ENCODE peak calls at places on chromosomes 4 and X, in nine cellular contexts. Z is nephron progenitor cell, P is transverse colon, T is tibial nerve, S is BE2C, X is heart right ventricle, H is mucosa of descending colon, L is IMR-90, K is hepatocyte. Q is an unnamed sample.

GRCh38 chr4:37742149-37742548 is 56.0 kb upstream of the RELL1 start:
- DNase-seq in Z (no peak), P (no peak), T (no peak), S (no peak), X (no peak), H (no peak), L (no peak), K (peak), Q (peak)

GRCh38 chr4:70544279-70544870 is 26.0 kb downstream of the AMTN start:
- DNase-seq in Z (no peak), P (no peak), T (no peak), S (no peak), X (no peak), H (no peak), L (peak), K (peak), Q (peak)

GRCh38 chrX:70030242-70030823 is 19.4 kb downstream of the AWAT2 start:
- DNase-seq in Z (peak), P (peak), T (no peak), S (peak), X (peak), H (peak), L (peak), K (peak), Q (peak)

GRCh38 chrX:134484039-134484438 is 24.1 kb downstream of the HPRT1 start:
- DNase-seq in Z (no peak), P (no peak), T (no peak), S (no peak), X (no peak), H (no peak), L (peak), K (peak), Q (no peak)

GRCh38 chr4:99683913-99684312 is 26.3 kb upstream of the C4orf54 start:
- DNase-seq in Z (no peak), P (no peak), T (no peak), S (no peak), X (no peak), H (no peak), L (no peak), K (no peak), Q (no peak)

GRCh38 chr4:85798011-85798770 is 323.2 kb downstream of the ARHGAP24 start:
- DNase-seq in Z (no peak), P (no peak), T (no peak), S (no peak), X (no peak), H (no peak), L (no peak), K (no peak), Q (no peak)

GRCh38 chr4:140152015-140152703 is 1.8 kb downstream of the MAML3 start:
- DNase-seq in Z (peak), P (peak), T (peak), S (peak), X (peak), H (no peak), L (no peak), K (peak), Q (peak)

GRCh38 chr4:105061136-105061696 is 85.5 kb upstream of the TET2 start:
- DNase-seq in Z (no peak), P (peak), T (no peak), S (no peak), X (peak), H (peak), L (peak), K (no peak), Q (peak)

GRCh38 chrX:84339507-84340364 is 151.7 kb upstream of the RPS6KA6 start:
- DNase-seq in Z (no peak), P (no peak), T (no peak), S (peak), X (no peak), H (no peak), L (peak), K (peak), Q (no peak)

GRCh38 chrX:10582945-10583344 is 37.4 kb downstream of the MID1 start:
- DNase-seq in Z (no peak), P (no peak), T (no peak), S (no peak), X (no peak), H (no peak), L (peak), K (no peak), Q (no peak)

GRCh38 chrX:100685284-100685996 is 41.4 kb downstream of the SRPX2 start:
- DNase-seq in Z (peak), P (peak), T (peak), S (peak), X (peak), H (peak), L (peak), K (peak), Q (peak)

GRCh38 chr4:6504900-6505496 is 32.6 kb upstream of the PPP2R2C start:
- DNase-seq in Z (no peak), P (no peak), T (no peak), S (no peak), X (no peak), H (no peak), L (no peak), K (no peak), Q (no peak)

GRCh38 chr4:68348577-68348976 is 1.3 kb downstream of the YTHDC1 start:
- DNase-seq in Z (no peak), P (no peak), T (no peak), S (no peak), X (no peak), H (no peak), L (no peak), K (no peak), Q (no peak)

GRCh38 chr4:156195914-156196313 is 242.2 kb upstream of the CTSO start:
- DNase-seq in Z (no peak), P (no peak), T (no peak), S (no peak), X (no peak), H (no peak), L (no peak), K (no peak), Q (no peak)

GRCh38 chr4:54173281-54173912 is 55.7 kb upstream of the PDGFRA start:
- DNase-seq in Z (no peak), P (no peak), T (no peak), S (no peak), X (no peak), H (no peak), L (no peak), K (no peak), Q (no peak)

GRCh38 chr4:675980-676870 is 1.9 kb downstream of the MYL5 start:
- DNase-seq in Z (no peak), P (peak), T (no peak), S (no peak), X (no peak), H (peak), L (no peak), K (no peak), Q (no peak)

GRCh38 chr4:147782087-147782781 is 50.3 kb downstream of the ARHGAP10 start:
- DNase-seq in Z (no peak), P (no peak), T (no peak), S (no peak), X (no peak), H (no peak), L (peak), K (peak), Q (no peak)

GRCh38 chr4:66555301-66555700 is 885.0 kb upstream of the EPHA5 start:
- DNase-seq in Z (no peak), P (no peak), T (no peak), S (no peak), X (no peak), H (no peak), L (peak), K (no peak), Q (no peak)

GRCh38 chrX:2516612-2517011 is 15.8 kb upstream of the DHRSX start:
- DNase-seq in Z (no peak), P (no peak), T (no peak), S (no peak), X (no peak), H (no peak), L (no peak), K (no peak), Q (no peak)

GRCh38 chr4:169485791-169486742 is 126.3 kb downstream of the NEK1 start:
- DNase-seq in Z (peak), P (peak), T (no peak), S (peak), X (peak), H (peak), L (peak), K (peak), Q (peak)

GRCh38 chr4:24736066-24736465 is 59.3 kb upstream of the SOD3 start:
- DNase-seq in Z (no peak), P (peak), T (no peak), S (no peak), X (no peak), H (peak), L (peak), K (no peak), Q (peak)

GRCh38 chr4:176742211-176742610 is 50.5 kb downstream of the VEGFC start:
- DNase-seq in Z (no peak), P (no peak), T (no peak), S (no peak), X (no peak), H (no peak), L (no peak), K (no peak), Q (no peak)

GRCh38 chr4:8200302-8200975 is 1.3 kb downstream of the SH3TC1 start:
- DNase-seq in Z (no peak), P (peak), T (no peak), S (peak), X (peak), H (peak), L (peak), K (peak), Q (no peak)
- TF ChIP-seq CTCF in Z (no peak), P (no peak), T (no peak), S (no peak), X (no peak), H (no peak), L (no peak), K (no peak), Q (no peak)

GRCh38 chrX:110341189-110342035 is 17.2 kb upstream of the RTL9 start:
- DNase-seq in Z (no peak), P (no peak), T (no peak), S (no peak), X (no peak), H (no peak), L (peak), K (no peak), Q (no peak)

DNA sequence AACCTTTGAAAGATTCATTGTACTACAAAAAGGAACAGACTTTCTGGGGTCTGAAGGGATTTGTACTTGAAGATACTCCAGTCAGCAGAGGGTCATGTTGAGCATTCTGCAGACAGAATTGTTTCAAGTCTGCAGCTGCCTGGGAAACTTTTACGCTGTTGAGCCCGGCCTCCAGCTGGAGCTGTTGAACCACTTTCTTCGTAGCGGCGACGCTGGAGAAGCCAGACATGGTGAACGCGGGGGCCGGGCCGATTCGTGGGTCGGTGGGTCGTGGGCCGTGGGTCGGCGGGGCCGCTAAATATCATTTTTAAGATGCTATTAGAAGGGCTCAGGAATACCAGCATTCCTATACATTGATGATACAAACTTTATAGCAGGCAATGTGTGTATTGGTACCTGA is 12.0 kb upstream of the RTL9 start:
- DNase-seq in Z (peak), P (no peak), T (no peak), S (no peak), X (peak), H (no peak), L (no peak), K (no peak), Q (no peak)
- TF ChIP-seq CTCF in Z (no peak), P (no peak), T (no peak), S (no peak), X (peak), H (no peak), L (no peak), K (no peak), Q (no peak)

DNA sequence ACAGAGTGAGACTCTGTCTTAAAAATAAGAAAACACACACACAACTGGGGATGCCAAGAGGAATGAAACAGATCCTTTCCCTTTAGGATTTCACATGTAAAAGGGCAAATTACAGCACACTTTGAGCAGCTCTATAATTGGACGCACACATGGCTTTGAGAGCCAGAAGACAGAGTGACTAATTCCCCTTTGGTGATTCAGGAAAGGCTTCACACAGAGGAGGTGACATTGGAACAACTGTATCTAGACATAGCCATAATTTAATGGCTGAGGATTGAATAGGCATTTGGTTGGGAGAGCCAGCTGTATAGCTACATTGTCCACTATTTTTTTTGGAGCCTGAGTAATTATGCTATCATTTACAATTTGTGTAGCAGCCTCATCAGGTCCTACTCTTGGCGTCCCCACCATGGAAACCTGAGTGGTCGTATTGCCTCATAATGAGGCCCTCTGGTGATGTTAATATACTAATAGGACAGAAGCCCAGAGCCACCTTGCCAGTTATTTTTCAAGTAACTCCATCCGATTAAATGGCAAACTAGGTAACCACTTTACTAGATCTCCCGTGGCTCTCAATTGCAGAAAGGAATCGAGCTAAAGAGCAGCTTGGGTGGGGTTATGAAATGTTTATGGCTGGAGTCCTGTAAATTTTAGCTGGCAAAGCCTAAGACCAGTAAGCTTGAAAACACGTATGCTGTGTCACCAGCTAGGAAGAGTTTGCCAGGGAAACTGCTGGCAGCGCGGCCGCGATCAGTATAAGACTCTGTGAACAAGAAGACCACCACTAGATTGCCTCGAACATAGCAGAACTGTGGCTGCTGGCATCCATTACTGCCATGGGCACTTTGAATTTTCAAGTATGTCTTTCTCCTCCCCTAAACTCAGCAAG is 8.4 kb upstream of the PPEF1 start:
- DNase-seq in Z (no peak), P (no peak), T (no peak), S (no peak), X (no peak), H (no peak), L (no peak), K (no peak), Q (no peak)
- TF ChIP-seq CTCF in Z (no peak), P (no peak), T (no peak), S (no peak), X (no peak), H (no peak), L (no peak), K (no peak), Q (no peak)

GRCh38 chrX:391717-392691 is 5.3 kb upstream of the PPP2R3B start:
- DNase-seq in Z (no peak), P (no peak), T (no peak), S (no peak), X (no peak), H (no peak), L (no peak), K (no peak), Q (no peak)
- TF ChIP-seq CTCF in Z (no peak), P (no peak), T (no peak), S (no peak), X (no peak), H (no peak), L (no peak), K (no peak), Q (no peak)

GRCh38 chr4:26724522-26724921 is 136.1 kb upstream of the STIM2 start:
- DNase-seq in Z (no peak), P (no peak), T (no peak), S (no peak), X (no peak), H (no peak), L (no peak), K (no peak), Q (no peak)
- TF ChIP-seq CTCF in Z (no peak), P (no peak), T (no peak), S (no peak), X (no peak), H (no peak), L (no peak), K (no peak), Q (no peak)

DNA sequence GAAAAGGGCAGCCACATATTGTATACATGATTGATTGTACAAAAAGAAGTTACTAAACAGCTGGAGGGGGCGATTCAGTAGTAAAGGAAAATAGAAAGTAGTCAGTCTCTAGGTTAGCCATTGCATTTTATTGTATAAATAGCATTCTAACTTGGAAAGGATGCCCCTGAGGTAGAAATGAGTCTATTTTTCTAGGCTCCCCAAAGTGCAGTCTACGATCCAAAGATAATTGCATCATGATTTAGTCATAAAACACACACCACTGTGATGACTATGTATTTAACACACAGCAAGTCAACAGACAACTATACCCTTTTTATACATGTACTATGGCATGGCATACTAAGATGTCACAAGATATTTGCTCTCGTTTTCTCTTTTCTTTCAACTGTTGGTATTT is 204.9 kb downstream of the APBB2 start:
- DNase-seq in Z (no peak), P (no peak), T (no peak), S (no peak), X (no peak), H (no peak), L (peak), K (no peak), Q (no peak)
- TF ChIP-seq CTCF in Z (no peak), P (no peak), T (no peak), S (no peak), X (no peak), H (no peak), L (no peak), K (no peak), Q (no peak)

DNA sequence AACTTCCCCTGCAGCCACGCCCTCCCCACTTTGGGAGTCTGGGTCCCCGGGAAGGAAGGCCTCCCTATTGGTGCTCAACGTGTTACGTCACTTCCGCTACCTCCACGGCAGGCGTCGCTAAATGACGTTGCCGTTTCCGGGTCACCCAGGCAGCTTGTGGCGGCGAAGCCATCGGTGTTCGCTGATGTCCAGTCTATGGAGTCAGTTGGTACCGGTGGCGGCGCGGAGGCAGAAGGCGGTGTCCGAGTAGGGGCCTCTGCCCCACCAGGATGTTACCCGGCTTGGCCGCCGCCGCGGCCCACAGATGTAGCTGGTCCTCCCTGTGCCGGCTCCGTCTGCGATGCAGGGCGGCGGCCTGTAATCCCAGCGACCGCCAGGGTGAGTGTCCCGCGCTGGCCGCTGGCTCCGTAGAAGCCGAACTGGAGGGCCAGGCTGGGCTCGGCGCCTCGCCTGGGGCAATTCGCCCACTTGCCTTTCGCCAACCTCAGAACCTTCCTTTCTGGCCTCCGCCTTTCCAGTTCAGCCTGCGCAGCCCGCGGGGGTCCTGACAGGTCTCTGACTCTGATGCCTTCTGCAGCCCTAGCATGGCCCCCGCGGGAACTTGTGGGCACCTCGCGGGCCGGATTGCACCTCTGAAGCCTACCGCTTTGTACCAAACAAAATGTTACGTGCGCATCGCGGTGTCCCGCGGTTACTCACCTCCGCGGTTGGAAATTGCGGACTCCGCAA is at the start of gene SLC30A9:
- DNase-seq in Z (peak), P (peak), T (peak), S (peak), X (peak), H (peak), L (peak), K (peak), Q (peak)
- TF ChIP-seq CTCF in Z (peak), P (peak), T (peak), S (peak), X (peak), H (no peak), L (peak), K (no peak), Q (no peak)

Q was measured in Calu3.